ENCODE peak calls at places on chromosomes 1 and 21, in eight cellular contexts. U is bronchial epithelial cell, F is choroid plexus epithelial cell, Q is epithelial cell of proximal tubule, S is upper lobe of left lung, C is heart left ventricle, D is A549, A is hepatocyte. I is an unnamed sample.

GRCh38 chr1:205812271-205812877 is 624 bp downstream of the SLC41A1 start:
- DNase-seq in U (no peak), F (peak; percentile 16), Q (no peak), S (no peak), C (no peak), D (peak; percentile 40), A (peak; percentile 41), I (peak; percentile 16)

GRCh38 chr1:10753279-10753678 is 43.2 kb downstream of the CASZ1 start:
- DNase-seq in U (no peak), F (no peak), Q (no peak), S (no peak), C (no peak), D (no peak), A (no peak), I (no peak)

GRCh38 chr1:91792393-91793032 is 93.4 kb downstream of the TGFBR3 start:
- DNase-seq in U (no peak), F (no peak), Q (no peak), S (no peak), C (no peak), D (no peak), A (no peak), I (no peak)

GRCh38 chr1:67755160-67755559 is 70.2 kb downstream of the GADD45A start:
- DNase-seq in U (no peak), F (no peak), Q (no peak), S (no peak), C (no peak), D (no peak), A (no peak), I (no peak)

GRCh38 chr1:171251741-171252300 is 3.5 kb downstream of the FMO1 start:
- DNase-seq in U (no peak), F (peak; percentile 62), Q (no peak), S (peak; percentile 39), C (peak; percentile 43), D (peak; percentile 38), A (peak; percentile 80), I (peak; percentile 46)

GRCh38 chr1:205365945-205366463 is 9.3 kb upstream of the KLHDC8A start:
- DNase-seq in U (peak; percentile 29), F (no peak), Q (no peak), S (no peak), C (no peak), D (no peak), A (no peak), I (peak; percentile 79)

GRCh38 chr21:46294647-46295176 is 8.6 kb downstream of the YBEY start:
- DNase-seq in U (peak; percentile 14), F (peak; percentile 69), Q (peak; percentile 29), S (no peak), C (peak; percentile 52), D (no peak), A (no peak), I (peak; percentile 55)

GRCh38 chr1:21294266-21295058 is 4.2 kb upstream of the ECE1 start:
- DNase-seq in U (peak; percentile 54), F (no peak), Q (no peak), S (no peak), C (no peak), D (no peak), A (no peak), I (no peak)

GRCh38 chr1:23980725-23981063 is 567 bp upstream of the SRSF10 start:
- DNase-seq in U (peak; percentile 73), F (peak; percentile 58), Q (no peak), S (no peak), C (no peak), D (no peak), A (peak; percentile 43), I (no peak)

GRCh38 chr1:211951856-211952255 is 83.5 kb downstream of the INTS7 start:
- DNase-seq in U (peak; percentile 96), F (peak; percentile 77), Q (peak; percentile 89), S (no peak), C (no peak), D (no peak), A (peak; percentile 35), I (peak; percentile 67)

GRCh38 chr1:103561612-103562395 is 9.6 kb upstream of the AMY2B start:
- DNase-seq in U (peak; percentile 8), F (peak; percentile 73), Q (no peak), S (no peak), C (no peak), D (no peak), A (no peak), I (peak; percentile 63)

GRCh38 chr1:39680751-39681150 is 8.8 kb upstream of the NT5C1A start:
- DNase-seq in U (no peak), F (no peak), Q (no peak), S (no peak), C (no peak), D (no peak), A (no peak), I (no peak)

GRCh38 chr1:209862598-209863498 is 35.1 kb downstream of the UTP25 start:
- DNase-seq in U (no peak), F (no peak), Q (no peak), S (peak; percentile 26), C (no peak), D (no peak), A (no peak), I (no peak)

GRCh38 chr1:965526-966134 is 652 bp upstream of the PLEKHN1 start:
- DNase-seq in U (no peak), F (no peak), Q (no peak), S (peak; percentile 67), C (no peak), D (no peak), A (no peak), I (no peak)

GRCh38 chr1:222711319-222712252 is 705 bp downstream of the AIDA start:
- DNase-seq in U (peak; percentile 83), F (peak; percentile 63), Q (no peak), S (peak; percentile 80), C (peak; percentile 65), D (peak; percentile 55), A (peak; percentile 72), I (peak; percentile 60)

GRCh38 chr1:206725053-206725963 is 40.6 kb downstream of the MAPKAPK2 start:
- DNase-seq in U (no peak), F (peak; percentile 72), Q (no peak), S (no peak), C (peak; percentile 65), D (peak; percentile 57), A (peak; percentile 57), I (peak; percentile 69)

GRCh38 chr21:46111857-46112730 is 14.2 kb downstream of the COL6A2 start:
- DNase-seq in U (no peak), F (no peak), Q (no peak), S (peak; percentile 82), C (peak; percentile 31), D (no peak), A (no peak), I (no peak)

GRCh38 chr21:34642211-34643075 is 26.4 kb upstream of the CLIC6 start:
- DNase-seq in U (peak; percentile 49), F (peak; percentile 31), Q (no peak), S (peak; percentile 27), C (no peak), D (no peak), A (no peak), I (peak; percentile 11)

GRCh38 chr21:15406791-15407190 is 323.0 kb upstream of the USP25 start:
- DNase-seq in U (no peak), F (no peak), Q (peak; percentile 76), S (no peak), C (no peak), D (no peak), A (no peak), I (no peak)

GRCh38 chr1:150575072-150575489 is 4.3 kb downstream of the MCL1 start:
- DNase-seq in U (peak; percentile 7), F (peak; percentile 26), Q (no peak), S (no peak), C (no peak), D (no peak), A (peak; percentile 28), I (no peak)

GRCh38 chr1:150574260-150575071 is 4.9 kb downstream of the MCL1 start:
- DNase-seq in U (no peak), F (peak; percentile 46), Q (no peak), S (no peak), C (no peak), D (no peak), A (peak; percentile 6), I (peak; percentile 64)

GRCh38 chr1:150575518-150576366 is 3.7 kb downstream of the MCL1 start:
- DNase-seq in U (peak; percentile 15), F (peak; percentile 47), Q (no peak), S (no peak), C (no peak), D (no peak), A (peak; percentile 13), I (peak; percentile 52)

GRCh38 chr1:150576367-150576711 is 3.1 kb downstream of the MCL1 start:
- DNase-seq in U (no peak), F (no peak), Q (no peak), S (no peak), C (no peak), D (no peak), A (no peak), I (peak; percentile 52)

GRCh38 chr1:150572918-150573647 is 6.3 kb downstream of the MCL1 start:
- DNase-seq in U (no peak), F (peak; percentile 41), Q (no peak), S (no peak), C (no peak), D (no peak), A (peak; percentile 13), I (peak; percentile 63)
- H3K4me3 ChIP-seq in U (no peak overlapping the region), F (peak overlapping the region; percentile 19), Q (peak overlapping the region; percentile 6), S (peak overlapping the region; percentile 93), C (peak overlapping the region; percentile 99), D (no peak overlapping the region), A (no peak overlapping the region), I (peak overlapping the region; percentile 15)

GRCh38 chr1:115828101-115829022 is 12.6 kb downstream of the NHLH2 start:
- DNase-seq in U (no peak), F (peak; percentile 30), Q (no peak), S (peak; percentile 87), C (peak; percentile 40), D (no peak), A (peak; percentile 59), I (peak; percentile 58)
- TF ChIP-seq CTCF in U (no peak), F (no peak), Q (no peak), S (no peak), C (no peak), D (no peak), A (no peak), I (no peak)

DNA sequence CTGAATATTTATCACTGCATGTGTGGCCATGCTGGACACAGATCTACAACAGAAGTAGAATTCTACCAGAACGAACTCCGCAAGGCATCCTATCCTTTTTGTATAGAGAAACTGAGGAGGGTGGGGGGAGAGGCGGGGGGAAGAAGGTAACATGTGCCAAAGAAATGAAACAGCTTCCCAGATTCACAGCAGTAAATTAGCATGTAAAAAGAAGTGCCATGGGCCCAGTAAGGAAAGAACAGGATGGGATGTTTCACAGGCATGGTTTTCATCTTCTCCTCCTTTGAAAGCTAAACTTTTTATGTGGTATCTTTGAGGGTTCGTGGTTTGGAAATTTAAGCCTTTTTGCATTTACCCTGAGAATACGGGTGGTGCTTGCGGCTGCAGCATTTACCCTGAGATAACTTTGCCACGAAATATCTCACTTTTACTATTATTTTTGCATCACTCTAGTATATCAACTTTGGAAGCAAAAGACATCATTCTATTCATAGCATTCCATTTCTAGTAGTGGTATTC is 168.9 kb downstream of the TPR start:
- DNase-seq in U (no peak), F (no peak), Q (no peak), S (no peak), C (no peak), D (no peak), A (no peak), I (no peak)
- H3K4me3 ChIP-seq in U (no peak overlapping the region), F (no peak overlapping the region), Q (no peak overlapping the region), S (no peak overlapping the region), C (no peak overlapping the region), D (no peak overlapping the region), A (no peak overlapping the region), I (no peak overlapping the region)

DNA sequence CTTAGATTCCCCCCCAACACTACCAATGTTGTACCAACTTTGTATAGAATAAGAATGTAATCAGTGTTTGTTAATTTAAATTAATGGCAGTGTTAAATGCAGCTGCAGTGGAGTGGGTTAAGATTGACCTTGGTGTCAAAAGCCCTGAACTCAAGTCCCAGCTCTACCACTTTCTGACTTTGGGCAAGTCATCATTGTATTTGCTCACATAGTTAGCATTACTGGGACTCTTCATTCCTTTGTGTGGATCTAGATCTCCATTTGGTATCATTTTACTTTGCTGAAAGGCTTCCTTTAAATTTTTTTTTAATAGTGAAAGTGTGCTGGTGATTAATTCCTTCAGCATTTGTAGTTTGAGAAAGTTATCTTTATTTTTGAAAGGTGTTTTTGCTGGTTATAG is 22.2 kb upstream of the PHGDH start:
- DNase-seq in U (no peak), F (no peak), Q (no peak), S (no peak), C (no peak), D (no peak), A (no peak), I (no peak)
- TF ChIP-seq CTCF in U (no peak), F (no peak), Q (no peak), S (no peak), C (no peak), D (no peak), A (no peak), I (no peak)